ENCODE peak calls at places on chromosomes 2 and 18, in four cellular contexts. J, M, U and T are unnamed samples.

GRCh38 chr18:43648002-43648401 is 370.7 kb upstream of the SYT4 start:
- DNase-seq in U (no peak), M (no peak), J (no peak), T (no peak)

GRCh38 chr2:110097506-110098220 is 18.0 kb downstream of the MALL start:
- DNase-seq in J (no peak), U (no peak), M (no peak), T (no peak)

GRCh38 chr2:42764096-42764495 is at the start of gene OXER1:
- DNase-seq in J (no peak), M (peak; percentile 81), U (no peak), T (no peak)

GRCh38 chr2:213157242-213157641 is 5.8 kb upstream of the IKZF2 start:
- DNase-seq in U (no peak), M (no peak), J (no peak), T (no peak)

GRCh38 chr2:85537600-85538506 is 1.1 kb upstream of the MAT2A start:
- DNase-seq in M (peak; percentile 80), J (peak; percentile 60), U (peak; percentile 58), T (peak; percentile 75)

GRCh38 chr2:42049411-42050349 is 1.9 kb downstream of the PKDCC start:
- DNase-seq in M (peak; percentile 59), J (no peak), U (no peak), T (no peak)

GRCh38 chr18:58140366-58141325 is 96.6 kb downstream of the NEDD4L start:
- DNase-seq in J (no peak), U (no peak), M (no peak), T (no peak)

GRCh38 chr18:77478619-77479018 is 229.0 kb downstream of the GALR1 start:
- DNase-seq in U (peak; percentile 29), J (peak; percentile 55), M (peak; percentile 2), T (peak; percentile 35)

GRCh38 chr2:231172020-231172419 is 26.4 kb upstream of the ARMC9 start:
- DNase-seq in U (no peak), M (no peak), J (no peak), T (no peak)

GRCh38 chr2:138722316-138722715 is 57.9 kb downstream of the NXPH2 start:
- DNase-seq in U (no peak), J (no peak), M (no peak), T (no peak)

DNA sequence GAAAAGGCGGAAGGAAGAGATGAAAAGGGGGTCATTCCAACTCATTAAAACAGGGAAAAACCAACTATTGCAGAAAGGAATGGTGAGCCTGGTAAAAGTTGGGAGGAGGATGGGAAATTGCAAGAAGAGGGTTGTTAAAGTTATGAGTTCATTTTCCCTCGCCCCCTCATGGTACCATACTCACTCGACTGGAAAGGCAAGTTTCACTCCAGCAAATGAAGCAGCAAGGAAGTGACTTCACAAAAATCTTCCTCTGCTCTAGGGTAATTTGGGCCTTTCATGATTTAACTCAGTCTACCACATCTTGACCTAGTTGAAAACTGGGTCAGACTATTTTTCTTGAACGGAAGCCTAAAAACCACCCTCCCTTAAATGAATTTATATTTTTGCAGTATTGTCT is 22.8 kb upstream of the DAW1 start:
- DNase-seq in U (no peak), J (no peak), M (no peak), T (no peak)
- H3K27ac ChIP-seq in U (no peak overlapping the region), J (no peak overlapping the region), M (no peak overlapping the region), T (no peak overlapping the region)

GRCh38 chr18:78522507-78522906 is 457.1 kb upstream of the SALL3 start:
- DNase-seq in J (no peak), M (no peak), U (no peak), T (no peak)
- H3K9me3 ChIP-seq in J (no peaks in the 10 kb centered on the region), M (no peaks in the 10 kb centered on the region), U (no peaks in the 10 kb centered on the region), T (no peaks in the 10 kb centered on the region)

DNA sequence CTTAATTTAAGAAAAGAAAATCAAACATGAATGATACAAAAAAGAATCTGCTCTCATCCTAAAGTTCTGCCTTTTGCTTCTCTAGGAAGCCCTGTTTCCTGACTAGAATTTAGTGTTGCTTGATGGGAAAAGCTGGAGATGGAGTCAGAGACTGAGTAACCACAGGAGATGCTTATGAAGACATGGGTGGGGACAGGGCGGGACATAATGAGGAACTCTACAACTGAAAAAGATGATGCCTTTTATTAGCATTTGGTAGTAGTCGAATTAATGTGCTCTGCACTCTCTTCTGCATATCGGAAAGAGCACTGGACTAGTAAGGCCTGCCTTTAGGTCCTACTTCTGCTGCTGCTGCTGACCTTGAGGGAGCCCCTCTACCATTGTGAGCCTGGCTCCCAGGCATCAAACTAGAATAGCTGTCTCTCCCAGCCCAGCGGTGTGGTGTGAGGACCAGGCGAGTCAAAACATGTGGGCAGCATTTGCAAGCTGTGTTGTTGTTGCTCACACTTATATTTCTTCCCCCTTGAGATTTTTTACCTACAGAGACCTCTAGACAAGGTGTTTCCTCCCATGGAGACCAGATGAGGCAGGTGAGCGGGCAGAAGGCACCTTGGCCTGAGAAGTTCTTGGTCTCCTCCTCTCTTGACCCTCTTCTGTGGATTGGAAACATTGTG is 61.5 kb downstream of the INPP4A start:
- DNase-seq in J (no peak), M (no peak), U (no peak), T (no peak)
- H3K27ac ChIP-seq in J (no peak overlapping the region), M (no peak overlapping the region), U (peak overlapping the region; percentile 46), T (no peak overlapping the region)

DNA sequence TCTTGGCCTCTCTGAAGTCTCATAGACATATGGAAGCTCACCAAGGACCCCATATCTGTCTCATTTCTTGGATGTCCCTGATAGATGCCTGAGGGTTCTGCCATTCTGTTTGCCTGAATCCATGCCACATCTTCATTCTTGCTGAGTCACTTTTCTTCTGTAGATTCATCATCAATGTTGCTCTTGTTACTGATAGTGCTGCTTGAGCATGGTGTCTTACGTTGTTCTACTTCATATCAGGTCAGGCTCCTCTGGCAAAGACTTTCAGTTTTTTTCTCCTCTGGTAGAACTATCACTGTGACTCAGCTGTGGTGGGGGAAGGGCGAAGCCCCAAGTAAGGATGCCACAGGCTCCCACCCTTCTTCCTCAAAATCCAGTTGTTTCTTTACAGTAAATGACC is 885.2 kb downstream of the DCDC2C start:
- DNase-seq in U (no peak), J (no peak), M (no peak), T (no peak)
- H3K9me3 ChIP-seq in U (no peaks in the 10 kb centered on the region), J (no peaks in the 10 kb centered on the region), M (no peaks in the 10 kb centered on the region), T (no peaks in the 10 kb centered on the region)